ENCODE peak calls at places on chromosome 2, in five cellular contexts. S is omental fat pad, X is upper lobe of right lung, G is mucosa of descending colon, W is nephron progenitor cell. B is an unnamed sample.
A peak's percentile ranks its signal among the peaks of the same experiment; 100 is the strongest.

GRCh38 chr2:173792166-173792565 is 173.0 kb downstream of the SP3 start:
- DNase-seq in W (no peak), G (no peak), S (no peak), X (no peak), B (no peak)

GRCh38 chr2:234913208-234913626 is 38.6 kb upstream of the SH3BP4 start:
- DNase-seq in S (no peak), W (no peak), X (no peak), G (peak; percentile 9), B (no peak)

GRCh38 chr2:121653035-121653434 is 3.8 kb upstream of the CLASP1 start:
- DNase-seq in W (no peak), X (no peak), G (no peak), S (no peak), B (no peak)

GRCh38 chr2:229714736-229715541 is 584 bp upstream of the DNER start:
- DNase-seq in X (peak; percentile 80), S (no peak), W (peak; percentile 87), G (peak; percentile 39), B (peak; percentile 77)

GRCh38 chr2:236317938-236318396 is 53.8 kb upstream of the ASB18 start:
- DNase-seq in G (peak; percentile 68), W (no peak), S (no peak), X (peak; percentile 77), B (no peak)

GRCh38 chr2:203427061-203427460 is 98.9 kb downstream of the ABI2 start:
- DNase-seq in X (no peak), G (no peak), W (no peak), S (no peak), B (no peak)

GRCh38 chr2:86704482-86704971 is 15.6 kb upstream of the RMND5A start:
- DNase-seq in W (no peak), X (no peak), S (no peak), G (peak; percentile 78), B (no peak)

GRCh38 chr2:29130295-29130694 is 15.1 kb downstream of the CLIP4 start:
- DNase-seq in W (no peak), X (no peak), S (no peak), G (no peak), B (no peak)

GRCh38 chr2:64988420-64989125 is 626 bp upstream of the SLC1A4 start:
- DNase-seq in X (peak; percentile 78), W (peak; percentile 75), S (no peak), G (peak; percentile 77), B (peak; percentile 84)

GRCh38 chr2:118857677-118858484 is 10.4 kb upstream of the EN1 start:
- DNase-seq in W (peak; percentile 30), S (peak; percentile 5), G (no peak), X (peak; percentile 46), B (peak; percentile 36)

GRCh38 chr2:235303499-235304291 is 190.1 kb upstream of the AGAP1 start:
- DNase-seq in S (no peak), W (no peak), X (no peak), G (no peak), B (no peak)

GRCh38 chr2:43852196-43852730 is 13.5 kb downstream of the ABCG8 start:
- DNase-seq in W (no peak), X (no peak), S (no peak), G (no peak), B (peak; percentile 57)

GRCh38 chr2:217331577-217332139 is 471.8 kb upstream of the TNP1 start:
- DNase-seq in S (no peak), G (no peak), X (no peak), W (peak; percentile 10), B (no peak)

GRCh38 chr2:226320073-226320948 is 479.3 kb downstream of the IRS1 start:
- DNase-seq in S (no peak), W (no peak), G (no peak), X (peak; percentile 71), B (no peak)

GRCh38 chr2:25165992-25166618 is 2.3 kb downstream of the POMC start:
- DNase-seq in W (peak; percentile 18), G (peak; percentile 67), X (no peak), S (no peak), B (no peak)

GRCh38 chr2:27842894-27843293 is 47.3 kb downstream of the RBKS start:
- DNase-seq in S (no peak), G (no peak), X (no peak), W (no peak), B (no peak)

GRCh38 chr2:225781991-225782390 is 382.5 kb downstream of the NYAP2 start:
- DNase-seq in W (no peak), G (no peak), X (no peak), S (no peak), B (no peak)

GRCh38 chr2:136131961-136132839 is 14.3 kb upstream of the CXCR4 start:
- DNase-seq in S (no peak), W (no peak), G (peak; percentile 38), X (no peak), B (no peak)

GRCh38 chr2:198054299-198054698 is 249.9 kb downstream of the PLCL1 start:
- DNase-seq in W (peak; percentile 27), S (no peak), X (no peak), G (peak; percentile 62), B (no peak)

GRCh38 chr2:145692971-145693478 is 1173.1 kb upstream of the ZEB2 start:
- DNase-seq in S (peak; percentile 27), G (no peak), W (no peak), X (no peak), B (no peak)

GRCh38 chr2:43102366-43103092 is 123.9 kb downstream of the ZFP36L2 start:
- DNase-seq in X (no peak), W (no peak), G (no peak), S (no peak), B (no peak)

GRCh38 chr2:74548919-74549684 is 4.6 kb downstream of the LOXL3 start:
- DNase-seq in G (peak; percentile 78), W (peak; percentile 74), X (peak; percentile 88), S (no peak), B (no peak)

GRCh38 chr2:187942876-187943275 is 348.8 kb upstream of the GULP1 start:
- DNase-seq in W (no peak), G (no peak), S (no peak), X (no peak), B (no peak)

GRCh38 chr2:75558786-75559428 is 1.8 kb downstream of the EVA1A start:
- DNase-seq in W (no peak), S (no peak), G (no peak), X (no peak), B (no peak)

GRCh38 chr2:30801821-30802455 is 5.3 kb downstream of the CAPN13 start:
- DNase-seq in G (no peak), S (no peak), W (no peak), X (no peak), B (no peak)

GRCh38 chr2:46077522-46078062 is 219.6 kb upstream of the EPAS1 start:
- DNase-seq in X (no peak), S (no peak), G (no peak), W (no peak), B (no peak)

GRCh38 chr2:80014637-80015036 is 289.9 kb downstream of the LRRTM1 start:
- DNase-seq in W (no peak), G (no peak), X (no peak), S (no peak), B (no peak)

GRCh38 chr2:100223502-100223901 is 81.1 kb upstream of the AFF3 start:
- DNase-seq in W (no peak), S (no peak), G (no peak), X (no peak), B (no peak)

GRCh38 chr2:79124907-79125720 is 4.8 kb downstream of the REG1A start:
- DNase-seq in W (no peak), X (no peak), S (no peak), G (no peak), B (no peak)

GRCh38 chr2:207469380-207469779 is 60.4 kb upstream of the CREB1 start:
- DNase-seq in X (no peak), G (no peak), W (no peak), S (no peak), B (no peak)

GRCh38 chr2:44044281-44044720 is 48.5 kb upstream of the LRPPRC start:
- DNase-seq in X (peak; percentile 83), S (peak; percentile 54), G (peak; percentile 91), W (peak; percentile 85), B (peak; percentile 82)

GRCh38 chr2:172480301-172481218 is 53.2 kb downstream of the ITGA6 start:
- DNase-seq in G (no peak), S (no peak), X (no peak), W (peak; percentile 38), B (no peak)

DNA sequence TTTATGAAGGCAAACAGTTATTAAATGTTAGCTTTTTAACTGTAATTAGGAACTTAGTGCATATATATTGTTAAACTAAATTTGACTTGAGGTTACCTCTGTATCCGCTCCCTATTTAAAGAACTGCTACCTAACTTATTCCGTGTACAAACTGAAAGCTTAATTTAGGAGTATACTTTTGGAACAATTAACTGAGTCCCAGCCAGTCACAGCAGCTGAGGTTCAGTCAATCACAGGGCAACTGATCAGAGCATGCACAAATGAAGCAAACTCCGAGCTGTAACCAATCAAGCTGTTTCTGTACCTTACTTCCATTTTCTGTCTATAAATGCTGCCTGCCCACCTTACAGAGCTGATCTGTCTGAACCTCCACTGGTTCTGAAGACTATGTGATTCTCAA is 61.2 kb downstream of the RAB3GAP1 start:
- DNase-seq in G (no peak), S (no peak), W (no peak), X (no peak), B (no peak)
- TF ChIP-seq CTCF in G (no peak), S (no peak), W (no peak), X (no peak), B (no peak)

GRCh38 chr2:111626037-111626861 is 257.7 kb downstream of the ANAPC1 start:
- DNase-seq in S (no peak), W (no peak), X (no peak), G (no peak), B (no peak)
- TF ChIP-seq CTCF in S (no peak), W (no peak), X (no peak), G (no peak), B (no peak)

DNA sequence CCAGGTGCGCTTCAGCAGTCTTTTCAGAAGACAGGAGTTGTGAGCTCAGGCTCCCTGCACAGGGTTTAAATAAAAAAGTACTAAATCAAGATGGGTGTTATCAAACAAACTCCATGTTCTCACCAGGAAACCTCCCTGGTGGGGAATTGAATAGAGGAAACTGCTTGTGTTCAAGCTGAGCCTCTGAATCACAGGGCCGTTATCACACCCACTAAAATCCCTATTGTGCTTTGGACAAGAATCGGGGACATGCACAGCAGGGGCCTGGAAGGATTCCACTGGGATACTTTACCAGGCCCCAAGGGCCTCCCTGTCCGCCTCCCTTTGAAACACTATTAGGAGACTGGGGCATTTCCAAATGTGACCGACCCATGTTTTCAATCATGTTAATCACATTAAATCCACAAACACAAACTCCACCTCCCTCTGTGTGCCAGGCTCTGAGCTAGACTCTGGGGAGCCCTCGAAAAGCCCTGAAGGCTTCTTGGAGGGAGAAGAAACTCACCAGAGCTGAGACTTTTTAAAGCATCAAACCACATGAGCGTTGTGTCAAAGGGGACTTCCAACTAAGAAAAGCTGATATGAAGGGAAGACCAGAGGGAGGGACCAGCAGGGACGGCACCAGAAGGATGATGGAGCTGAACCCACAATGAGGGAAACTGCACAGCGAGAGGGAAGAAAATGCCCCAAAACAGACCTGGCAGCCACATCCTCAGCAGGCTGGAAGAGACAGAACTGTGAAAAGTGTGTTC is 458.7 kb upstream of the ID2 start:
- DNase-seq in S (no peak), X (no peak), W (no peak), G (no peak), B (no peak)
- TF ChIP-seq CTCF in S (no peak), X (no peak), W (no peak), G (no peak), B (no peak)

DNA sequence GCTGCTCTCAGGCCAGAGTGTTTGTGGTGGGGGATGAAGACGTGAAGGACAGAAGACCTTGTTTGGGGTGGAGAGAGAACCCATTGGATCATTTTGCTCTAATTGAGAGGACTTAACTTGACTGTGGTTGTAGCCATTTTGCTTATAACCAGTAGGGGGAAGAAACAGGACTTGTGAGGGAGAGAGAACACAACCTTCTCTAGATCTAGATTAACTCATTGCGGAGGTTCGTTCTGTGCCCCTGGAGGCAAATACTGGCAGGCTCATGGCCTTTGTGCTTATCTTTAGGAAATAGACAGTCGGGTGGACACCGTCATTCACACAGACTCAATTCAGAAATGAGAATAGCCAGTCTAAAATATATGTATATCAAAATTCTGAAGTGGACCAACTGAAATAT is 147.0 kb upstream of the LHCGR start:
- DNase-seq in W (no peak), S (no peak), G (no peak), X (no peak), B (no peak)
- TF ChIP-seq CTCF in W (no peak), S (no peak), G (no peak), X (no peak), B (no peak)